ENCODE peak calls at places on chromosomes 12 and 14, in four cellular contexts. B is thoracic aorta, D is lower lobe of right lung, M is heart left ventricle. T is an unnamed sample.
A peak's percentile ranks its signal among the peaks of the same experiment; 100 is the strongest.

GRCh38 chr12:109074866-109075265 is 18.4 kb downstream of the ALKBH2 start:
- DNase-seq in M (no peak), D (no peak), B (no peak), T (no peak)

GRCh38 chr12:84329933-84330332 is 582.7 kb downstream of the SLC6A15 start:
- DNase-seq in D (no peak), B (no peak), M (no peak), T (no peak)

GRCh38 chr14:70685480-70686197 is 43.9 kb downstream of the TTC9 start:
- DNase-seq in M (no peak), B (no peak), D (no peak), T (no peak)

GRCh38 chr12:132649226-132649945 is 30.8 kb downstream of the P2RX2 start:
- DNase-seq in B (no peak), D (no peak), M (no peak), T (no peak)

GRCh38 chr14:24965934-24966593 is 83.9 kb downstream of the STXBP6 start:
- DNase-seq in B (no peak), D (no peak), M (peak; percentile 49), T (peak; percentile 46)

GRCh38 chr12:94988471-94988870 is 15.0 kb downstream of the NDUFA12 start:
- DNase-seq in B (no peak), M (no peak), D (no peak), T (no peak)

GRCh38 chr12:28631831-28632230 is 441.6 kb downstream of the CCDC91 start:
- DNase-seq in D (no peak), B (no peak), M (no peak), T (no peak)

GRCh38 chr14:102063092-102063807 is 23.6 kb downstream of the HSP90AA1 start:
- DNase-seq in D (peak; percentile 88), M (peak; percentile 87), B (peak; percentile 43), T (peak; percentile 90)

GRCh38 chr12:100187857-100188519 is 12.6 kb upstream of the ACTR6 start:
- DNase-seq in B (no peak), M (no peak), D (no peak), T (no peak)

GRCh38 chr12:68746572-68747180 is 700 bp downstream of the SLC35E3 start:
- DNase-seq in D (peak; percentile 71), M (peak; percentile 60), B (peak; percentile 33), T (peak; percentile 76)

GRCh38 chr12:116592116-116592637 is 33.0 kb downstream of the MAP1LC3B2 start:
- DNase-seq in B (no peak), D (peak; percentile 79), M (no peak), T (peak; percentile 74)

GRCh38 chr12:100326208-100326607 is 30.7 kb upstream of the SLC17A8 start:
- DNase-seq in B (no peak), M (no peak), D (no peak), T (no peak)

GRCh38 chr12:40281791-40282364 is 57.1 kb downstream of the LRRK2 start:
- DNase-seq in B (no peak), M (no peak), D (no peak), T (no peak)

GRCh38 chr12:103772367-103773108 is 68.5 kb downstream of the NT5DC3 start:
- DNase-seq in D (no peak), B (no peak), M (no peak), T (no peak)

GRCh38 chr14:92122761-92123160 is 992 bp downstream of the CPSF2 start:
- DNase-seq in D (no peak), B (no peak), M (no peak), T (no peak)

GRCh38 chr12:107570721-107571120 is 114.9 kb upstream of the PWP1 start:
- DNase-seq in D (no peak), B (no peak), M (no peak), T (no peak)

GRCh38 chr12:19439059-19440018 is at the start of gene AEBP2:
- DNase-seq in M (peak; percentile 97), D (peak; percentile 95), B (peak; percentile 85), T (peak; percentile 95)

GRCh38 chr14:43169722-43170121 is 1337.4 kb downstream of the FSCB start:
- DNase-seq in B (no peak), D (no peak), M (no peak), T (no peak)

GRCh38 chr12:24697769-24698168 is 251.1 kb downstream of the BCAT1 start:
- DNase-seq in B (no peak), M (no peak), D (no peak), T (no peak)

GRCh38 chr12:57732726-57733593 is 5.6 kb downstream of the AGAP2 start:
- DNase-seq in M (no peak), B (no peak), D (no peak), T (no peak)

GRCh38 chr14:72513994-72514659 is 379.8 kb downstream of the DPF3 start:
- DNase-seq in D (no peak), M (no peak), B (no peak), T (no peak)

GRCh38 chr12:123036471-123037285 is 56.2 kb downstream of the ARL6IP4 start:
- DNase-seq in M (no peak), B (no peak), D (no peak), T (no peak)

GRCh38 chr12:14784471-14784870 is 18.8 kb downstream of the WBP11 start:
- DNase-seq in B (no peak), M (no peak), D (no peak), T (no peak)

GRCh38 chr12:52274521-52274920 is at the start of gene KRT86:
- DNase-seq in M (no peak), D (no peak), B (no peak), T (no peak)

GRCh38 chr14:71636820-71637471 is 295.3 kb upstream of the RGS6 start:
- DNase-seq in B (no peak), M (no peak), D (no peak), T (no peak)

GRCh38 chr14:101962503-101962874 is 1.9 kb upstream of the DYNC1H1 start:
- DNase-seq in M (peak; percentile 89), B (no peak), D (peak; percentile 72), T (peak; percentile 84)

GRCh38 chr12:3366451-3367155 is 124.4 kb upstream of the PRMT8 start:
- DNase-seq in D (no peak), M (no peak), B (no peak), T (no peak)

GRCh38 chr14:79293482-79293881 is 917.8 kb downstream of the DIO2 start:
- DNase-seq in D (no peak), M (no peak), B (no peak), T (no peak)

GRCh38 chr14:43313719-43314118 is 1193.4 kb downstream of the FSCB start:
- DNase-seq in M (no peak), D (no peak), B (no peak), T (no peak)

GRCh38 chr14:60093606-60094005 is 1.9 kb downstream of the PCNX4 start:
- DNase-seq in M (no peak), D (no peak), B (no peak), T (no peak)

GRCh38 chr12:50112456-50113218 is 601 bp downstream of the COX14 start:
- DNase-seq in B (no peak), D (no peak), M (no peak), T (no peak)

GRCh38 chr12:50258167-50258551 is 25.2 kb downstream of the LIMA1 start:
- DNase-seq in D (no peak), B (no peak), M (peak; percentile 56), T (peak; percentile 45)

GRCh38 chr12:69905801-69906200 is 80.8 kb downstream of the MYRFL start:
- DNase-seq in M (no peak), B (no peak), D (no peak), T (no peak)

GRCh38 chr12:69906411-69907216 is 81.6 kb downstream of the MYRFL start:
- DNase-seq in D (no peak), B (no peak), M (no peak), T (no peak)

GRCh38 chr12:69901141-69901900 is 76.3 kb downstream of the MYRFL start:
- DNase-seq in D (no peak), M (no peak), B (no peak), T (no peak)

GRCh38 chr12:69903548-69903947 is 78.5 kb downstream of the MYRFL start:
- DNase-seq in B (no peak), D (no peak), M (no peak), T (no peak)

DNA sequence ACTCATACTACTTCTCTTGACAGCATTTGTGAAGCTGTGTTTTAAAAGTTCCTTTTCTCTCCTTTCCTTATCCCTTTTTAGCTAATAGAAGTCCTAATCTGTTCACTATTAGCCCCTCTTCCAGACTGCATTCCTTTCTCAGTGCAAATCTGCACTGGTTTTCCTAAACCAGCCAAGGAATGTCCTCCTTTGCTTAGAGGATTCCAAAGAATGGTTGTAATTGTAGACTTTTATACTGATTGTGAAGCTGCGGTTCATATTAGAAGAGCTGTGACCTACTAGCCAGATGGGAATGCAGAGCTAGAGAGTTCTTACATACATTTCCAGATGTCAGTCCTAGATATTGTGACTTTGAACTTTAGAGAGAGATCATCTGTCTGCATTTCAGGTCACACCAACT is 79.7 kb downstream of the MYRFL start:
- DNase-seq in B (no peak), M (no peak), D (no peak), T (no peak)
- H3K4me3 ChIP-seq in B (no peak overlapping the region), M (no peak overlapping the region), D (no peak overlapping the region), T (no peak overlapping the region)

DNA sequence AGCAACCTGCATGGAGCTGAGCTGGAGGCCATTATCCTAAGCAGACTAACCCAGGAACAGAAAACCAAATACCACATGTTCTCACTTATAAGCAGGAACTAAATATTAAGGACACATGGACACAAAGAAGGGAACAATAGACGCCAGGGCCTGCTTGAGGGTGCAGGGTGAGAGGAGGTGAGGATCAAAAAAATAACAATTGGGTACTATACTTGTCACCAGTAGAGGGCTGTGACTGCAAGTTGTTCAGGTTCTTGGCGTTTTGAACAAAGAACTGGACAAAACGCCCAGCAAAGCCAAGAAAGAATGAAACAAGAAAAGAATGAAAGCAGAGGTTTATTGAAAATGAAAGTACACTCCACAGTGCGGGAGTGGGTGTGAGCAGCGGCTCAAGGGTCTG is 208.5 kb upstream of the NEDD1 start:
- DNase-seq in B (no peak), D (no peak), M (no peak), T (no peak)
- H3K4me3 ChIP-seq in B (no peak overlapping the region), D (no peak overlapping the region), M (no peak overlapping the region), T (no peak overlapping the region)

GRCh38 chr14:105247026-105247425 is 1.3 kb upstream of the BTBD6 start:
- DNase-seq in M (no peak), D (no peak), B (no peak), T (no peak)

GRCh38 chr14:105250008-105250366 is 1.7 kb downstream of the BTBD6 start:
- DNase-seq in B (no peak), M (no peak), D (no peak), T (peak; percentile 48)

GRCh38 chr14:105247715-105248367 is 492 bp upstream of the BTBD6 start:
- DNase-seq in D (peak; percentile 54), B (no peak), M (no peak), T (peak; percentile 63)

GRCh38 chr14:105249175-105250007 is 1.1 kb downstream of the BTBD6 start:
- DNase-seq in M (peak; percentile 34), B (no peak), D (peak; percentile 57), T (peak; percentile 46)

GRCh38 chr14:105248368-105249174 is at the start of gene BTBD6:
- DNase-seq in M (peak; percentile 90), D (peak; percentile 95), B (peak; percentile 60), T (peak; percentile 95)
- H3K4me3 ChIP-seq in M (peak within 1 kb of the TSS; percentile 56), D (peak within 1 kb of the TSS; percentile 66), B (peak within 1 kb of the TSS; percentile 74), T (peak within 1 kb of the TSS; percentile 87)

DNA sequence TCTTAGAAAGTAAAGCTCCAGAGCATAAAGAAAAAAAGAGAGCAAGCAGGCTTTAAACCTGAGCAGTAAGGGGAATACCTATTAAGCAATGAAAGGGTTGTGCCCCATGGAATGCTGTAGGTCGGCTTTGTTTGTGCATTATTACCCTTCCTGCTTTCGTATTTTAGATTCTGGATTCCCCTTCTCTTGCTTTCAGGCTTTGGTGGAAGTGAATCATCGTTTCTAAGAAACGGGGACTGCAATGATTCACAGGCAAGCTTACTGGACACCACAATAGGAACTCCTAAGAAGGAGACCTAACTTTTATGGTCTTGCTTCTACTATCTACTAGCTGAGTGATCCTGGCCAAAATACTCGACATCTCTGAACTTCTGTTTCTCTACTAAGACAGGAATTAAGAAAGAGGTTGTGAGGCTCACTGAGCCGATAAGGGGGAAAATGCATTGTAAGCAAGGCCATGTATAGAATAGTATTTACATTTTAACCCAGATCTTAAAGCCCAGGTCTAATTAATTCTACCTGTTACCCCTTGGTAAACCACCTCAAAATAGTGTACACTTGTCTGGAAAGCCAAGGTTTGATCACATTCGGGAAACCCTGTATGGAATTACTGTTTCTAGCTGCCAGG is 1.2 kb upstream of the BMAL2 start:
- DNase-seq in B (no peak), D (no peak), M (no peak), T (no peak)
- H3K4me3 ChIP-seq in B (peak overlapping the region; percentile 12), D (no peak overlapping the region), M (no peak overlapping the region), T (no peak overlapping the region)

T was measured in right cardiac atrium.